ENCODE peak calls at places on chromosomes 11 and 22, in five cellular contexts. M is K562, L is spleen, W is GM23338, Y is prostate gland. B is an unnamed sample.

GRCh38 chr22:45977003-45977395 is at the start of gene WNT7B:
- DNase-seq in M (peak), L (no peak), W (peak), Y (peak), B (no peak)

GRCh38 chr11:75743711-75744563 is 24.6 kb upstream of the DGAT2 start:
- DNase-seq in M (peak), L (no peak), W (no peak), Y (no peak), B (no peak)

GRCh38 chr22:20024225-20025087 is 3.5 kb downstream of the TANGO2 start:
- DNase-seq in M (peak), L (peak), W (no peak), Y (peak), B (no peak)

GRCh38 chr22:19808873-19809478 is 45.7 kb downstream of the GNB1L start:
- DNase-seq in M (no peak), L (peak), W (no peak), Y (no peak), B (peak)

GRCh38 chr11:130737866-130738431 is 178.3 kb downstream of the SNX19 start:
- DNase-seq in M (no peak), L (peak), W (no peak), Y (no peak), B (no peak)

GRCh38 chr11:85685131-85685819 is 720 bp downstream of the CCDC89 start:
- DNase-seq in M (no peak), L (peak), W (no peak), Y (no peak), B (no peak)

GRCh38 chr11:62552931-62553838 is 6.6 kb upstream of the AHNAK start:
- DNase-seq in M (peak), L (peak), W (peak), Y (peak), B (peak)

GRCh38 chr22:24894220-24894975 is 52.1 kb downstream of the LHFPL7 start:
- DNase-seq in M (peak), L (no peak), W (peak), Y (peak), B (peak)

GRCh38 chr22:46007848-46008261 is 30.9 kb upstream of the WNT7B start:
- DNase-seq in M (no peak), L (peak), W (no peak), Y (peak), B (peak)

GRCh38 chr11:85742348-85742747 is 56.4 kb upstream of the CCDC89 start:
- DNase-seq in M (no peak), L (no peak), W (no peak), Y (no peak), B (no peak)

GRCh38 chr22:17493384-17493981 is 69.8 kb upstream of the SLC25A18 start:
- DNase-seq in M (no peak), L (no peak), W (peak), Y (no peak), B (no peak)

GRCh38 chr11:80596291-80596810 is 1155.5 kb upstream of the TENM4 start:
- DNase-seq in M (no peak), L (no peak), W (no peak), Y (no peak), B (no peak)

GRCh38 chr11:46051102-46051501 is 70.2 kb downstream of the PHF21A start:
- DNase-seq in M (no peak), L (no peak), W (no peak), Y (no peak), B (no peak)

GRCh38 chr11:63847363-63847762 is 8.5 kb downstream of the MARK2 start:
- DNase-seq in M (no peak), L (no peak), W (peak), Y (peak), B (peak)

GRCh38 chr22:23243859-23244689 is 63.8 kb downstream of the BCR start:
- DNase-seq in M (no peak), L (no peak), W (no peak), Y (no peak), B (no peak)

GRCh38 chr11:121119444-121119843 is 18.4 kb downstream of the TECTA start:
- DNase-seq in M (no peak), L (no peak), W (no peak), Y (no peak), B (no peak)

GRCh38 chr22:27561301-27561820 is 240.2 kb downstream of the MN1 start:
- DNase-seq in M (no peak), L (no peak), W (no peak), Y (no peak), B (no peak)

GRCh38 chr11:76665921-76666351 is 4.6 kb downstream of the LRRC32 start:
- DNase-seq in M (no peak), L (peak), W (no peak), Y (no peak), B (peak)

GRCh38 chr11:59802639-59803176 is 7.9 kb downstream of the MRPL16 start:
- DNase-seq in M (peak), L (no peak), W (peak), Y (peak), B (no peak)

GRCh38 chr22:21861290-21861848 is 6.1 kb downstream of the MAPK1 start:
- DNase-seq in M (no peak), L (no peak), W (no peak), Y (no peak), B (no peak)

GRCh38 chr11:47004595-47005033 is 68.1 kb downstream of the CSTPP1 start:
- DNase-seq in M (peak), L (no peak), W (no peak), Y (peak), B (peak)

GRCh38 chr11:76655466-76656086 is 15.0 kb downstream of the LRRC32 start:
- DNase-seq in M (no peak), L (no peak), W (no peak), Y (no peak), B (no peak)

GRCh38 chr11:75816561-75817239 is 1.7 kb downstream of the UVRAG start:
- DNase-seq in M (peak), L (no peak), W (no peak), Y (no peak), B (no peak)

GRCh38 chr11:8263769-8264410 is at the start of gene LMO1:
- DNase-seq in M (peak), L (peak), W (peak), Y (peak), B (peak)

GRCh38 chr11:1557168-1557884 is 14.7 kb downstream of the DUSP8 start:
- DNase-seq in M (no peak), L (no peak), W (no peak), Y (no peak), B (no peak)

GRCh38 chr11:69443968-69444364 is 37.5 kb upstream of the LINC01488 start:
- DNase-seq in M (peak), L (peak), W (no peak), Y (no peak), B (no peak)

GRCh38 chr22:36470162-36470993 is 11.1 kb downstream of the TXN2 start:
- DNase-seq in M (peak), L (peak), W (peak), Y (peak), B (peak)

GRCh38 chr11:10780040-10780439 is 28.7 kb downstream of the EIF4G2 start:
- DNase-seq in M (no peak), L (no peak), W (no peak), Y (no peak), B (no peak)

GRCh38 chr11:117188620-117189081 is 10.1 kb downstream of the SIDT2 start:
- DNase-seq in M (no peak), L (peak), W (no peak), Y (no peak), B (no peak)

GRCh38 chr11:111502611-111503010 is 9.6 kb downstream of the BTG4 start:
- DNase-seq in M (no peak), L (no peak), W (no peak), Y (no peak), B (no peak)

GRCh38 chr11:130088909-130089668 is 19.4 kb downstream of the APLP2 start:
- DNase-seq in M (no peak), L (no peak), W (no peak), Y (no peak), B (no peak)

GRCh38 chr11:1628506-1629325 is 859 bp upstream of the KRTAP5-5 start:
- DNase-seq in M (peak), L (peak), W (peak), Y (no peak), B (no peak)

GRCh38 chr11:29957406-29957805 is 59.4 kb downstream of the KCNA4 start:
- DNase-seq in M (no peak), L (no peak), W (peak), Y (no peak), B (no peak)

GRCh38 chr11:81892770-81893635 is 840.7 kb downstream of the FAM181B start:
- DNase-seq in M (no peak), L (peak), W (no peak), Y (no peak), B (no peak)

GRCh38 chr22:30038219-30038618 is 42.0 kb upstream of the HORMAD2 start:
- DNase-seq in M (no peak), L (no peak), W (no peak), Y (no peak), B (no peak)

GRCh38 chr11:17579451-17579850 is 32.4 kb downstream of the OTOG start:
- DNase-seq in M (no peak), L (peak), W (no peak), Y (no peak), B (peak)

GRCh38 chr11:109421981-109422590 is at the start of gene C11orf87:
- DNase-seq in M (no peak), L (peak), W (peak), Y (no peak), B (no peak)
- H3K4me3 ChIP-seq in M (no peak), L (peak), W (peak), Y (no peak), B (peak)

GRCh38 chr22:50640857-50641647 is 13.1 kb upstream of the ARSA start:
- DNase-seq in M (no peak), L (no peak), W (no peak), Y (no peak), B (no peak)

GRCh38 chr22:50641696-50642607 is 14.0 kb upstream of the ARSA start:
- DNase-seq in M (no peak), L (no peak), W (peak), Y (no peak), B (no peak)
- TF ChIP-seq POLR2AphosphoS5 in M (no peak), L (peak), W (no peak), Y (no peak), B (no peak)

DNA sequence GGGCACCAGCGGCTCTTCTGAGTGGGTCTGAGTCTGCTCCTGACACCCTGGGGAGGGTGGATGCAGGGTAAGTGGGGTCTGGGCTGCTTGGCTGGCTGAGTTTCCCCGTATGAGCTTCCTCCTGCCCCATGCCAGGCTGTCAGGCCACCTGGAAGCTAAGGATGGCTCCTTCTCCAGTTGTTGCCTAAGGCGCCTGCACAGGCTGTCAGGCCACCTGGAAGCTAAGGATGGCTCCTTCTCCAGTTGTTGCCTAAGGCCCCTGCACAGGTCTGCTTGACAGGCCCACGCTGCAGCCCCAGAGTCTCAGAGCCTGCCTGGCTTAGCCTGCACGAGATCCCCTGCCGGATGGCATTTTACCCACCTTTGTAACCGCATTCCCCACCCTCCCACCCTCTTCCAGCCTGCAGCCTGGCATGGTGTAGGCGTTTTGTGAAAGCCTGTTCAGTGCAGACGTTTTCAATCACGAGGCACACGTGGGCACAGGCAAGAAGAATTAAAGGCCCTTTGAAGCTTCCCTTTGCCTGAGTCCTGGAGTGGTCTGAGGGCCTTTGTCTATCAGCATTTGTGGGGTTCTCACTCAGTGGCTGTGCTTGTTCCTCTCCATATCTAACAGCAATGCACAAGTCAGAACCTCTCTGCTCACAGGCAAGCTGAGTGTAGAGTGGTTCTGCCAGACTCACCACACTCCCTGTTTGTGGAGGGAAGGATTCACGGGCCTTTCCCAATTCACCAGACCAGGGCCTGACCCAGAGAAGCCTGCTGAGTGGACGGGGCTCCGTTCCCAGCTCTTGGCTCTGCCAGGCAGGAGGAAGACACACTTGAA is 40.2 kb upstream of the B3GAT1 start:
- DNase-seq in M (no peak), L (no peak), W (no peak), Y (no peak), B (no peak)
- H3K4me3 ChIP-seq in M (no peak), L (no peak), W (no peak), Y (no peak), B (no peak)

GRCh38 chr11:44071157-44071556 is 5.1 kb downstream of the ACCS start:
- DNase-seq in M (no peak), L (no peak), W (peak), Y (no peak), B (no peak)

GRCh38 chr11:44067266-44067665 is 1.2 kb downstream of the ACCS start:
- DNase-seq in M (peak), L (no peak), W (no peak), Y (no peak), B (no peak)

GRCh38 chr11:44078794-44079193 is 12.7 kb downstream of the ACCS start:
- DNase-seq in M (no peak), L (no peak), W (no peak), Y (no peak), B (no peak)

GRCh38 chr11:44068180-44068579 is 2.1 kb downstream of the ACCS start:
- DNase-seq in M (no peak), L (no peak), W (no peak), Y (no peak), B (no peak)

GRCh38 chr11:44072757-44073658 is 6.9 kb downstream of the ACCS start:
- DNase-seq in M (no peak), L (no peak), W (no peak), Y (no peak), B (no peak)
- TF ChIP-seq POLR2AphosphoS5 in M (no peak), L (no peak), W (no peak), Y (no peak), B (no peak)

GRCh38 chr11:73660497-73661034 is 14.2 kb downstream of the PLEKHB1 start:
- DNase-seq in M (no peak), L (no peak), W (no peak), Y (no peak), B (no peak)
- H3K4me3 ChIP-seq in M (no peak), L (peak), W (peak), Y (peak), B (peak)

GRCh38 chr11:65476632-65477270 is 22.1 kb upstream of the MALAT1 start:
- DNase-seq in M (no peak), L (no peak), W (no peak), Y (no peak), B (no peak)

GRCh38 chr11:65482306-65482850 is 16.5 kb upstream of the MALAT1 start:
- DNase-seq in M (no peak), L (no peak), W (no peak), Y (no peak), B (no peak)

GRCh38 chr11:65479184-65480145 is 19.4 kb upstream of the MALAT1 start:
- DNase-seq in M (peak), L (no peak), W (peak), Y (peak), B (no peak)

GRCh38 chr11:65477271-65478029 is 21.4 kb upstream of the MALAT1 start:
- DNase-seq in M (peak), L (peak), W (peak), Y (peak), B (peak)

DNA sequence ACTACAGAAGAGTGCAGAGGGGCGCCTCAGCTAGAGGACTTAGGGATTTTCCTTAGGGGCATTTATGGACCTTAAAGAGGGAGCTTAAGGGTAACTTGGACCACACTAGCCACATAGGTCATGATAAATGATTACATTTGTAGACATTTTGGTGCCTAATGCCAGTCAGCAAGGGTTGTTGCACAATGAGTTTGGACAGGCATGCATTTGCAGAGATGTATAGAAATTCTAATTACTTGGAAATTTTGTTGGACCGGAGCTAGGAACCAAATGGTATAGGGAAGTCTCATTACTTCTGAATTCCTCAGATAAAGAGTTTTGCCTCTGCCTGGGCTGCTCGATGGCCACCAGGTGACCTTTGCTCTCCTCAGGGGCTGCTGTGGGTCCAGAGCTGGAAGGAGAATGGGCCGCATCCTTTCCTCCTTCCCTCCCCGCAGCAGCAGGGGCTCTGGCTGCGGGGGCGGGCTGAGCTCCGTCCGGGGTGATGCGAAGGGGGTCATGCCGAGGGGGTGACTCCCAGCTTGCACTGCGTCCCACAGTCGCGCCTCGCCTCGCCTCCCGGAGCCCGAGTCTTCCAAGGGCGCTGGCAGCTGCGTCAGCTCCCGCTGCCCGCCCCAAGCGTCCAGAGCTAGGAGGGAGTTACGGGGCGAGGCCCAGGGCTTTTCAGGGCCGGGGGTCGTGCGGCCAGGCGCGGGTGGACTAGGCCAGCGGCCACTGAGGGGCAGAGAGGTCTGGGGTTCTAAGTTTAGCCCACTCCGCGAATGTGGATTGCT is 20.2 kb upstream of the MALAT1 start:
- DNase-seq in M (peak), L (peak), W (no peak), Y (no peak), B (no peak)
- TF ChIP-seq POLR2AphosphoS5 in M (peak), L (peak), W (no peak), Y (no peak), B (no peak)

DNA sequence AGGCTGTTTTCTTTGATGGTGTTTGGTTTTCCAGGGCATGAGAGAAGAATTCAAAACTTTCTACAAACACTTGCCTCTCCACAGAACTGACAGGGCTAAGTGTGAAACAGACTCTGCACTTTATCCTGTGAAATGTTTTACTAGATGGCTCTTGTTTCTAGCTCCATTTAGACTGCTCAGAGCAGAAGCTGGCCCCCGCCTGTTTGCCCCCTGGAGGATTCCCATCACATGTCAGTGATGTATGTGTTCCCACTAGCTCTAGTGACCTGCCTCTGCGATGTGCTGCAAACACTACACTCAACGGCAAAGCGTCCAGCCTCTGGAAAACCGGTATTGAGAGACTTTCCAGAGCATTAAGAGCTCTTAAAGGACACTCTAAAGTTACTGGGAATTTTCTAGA is 41.4 kb upstream of the PCF11 start:
- DNase-seq in M (peak), L (no peak), W (peak), Y (no peak), B (no peak)
- H3K4me3 ChIP-seq in M (no peak), L (no peak), W (no peak), Y (no peak), B (no peak)

DNA sequence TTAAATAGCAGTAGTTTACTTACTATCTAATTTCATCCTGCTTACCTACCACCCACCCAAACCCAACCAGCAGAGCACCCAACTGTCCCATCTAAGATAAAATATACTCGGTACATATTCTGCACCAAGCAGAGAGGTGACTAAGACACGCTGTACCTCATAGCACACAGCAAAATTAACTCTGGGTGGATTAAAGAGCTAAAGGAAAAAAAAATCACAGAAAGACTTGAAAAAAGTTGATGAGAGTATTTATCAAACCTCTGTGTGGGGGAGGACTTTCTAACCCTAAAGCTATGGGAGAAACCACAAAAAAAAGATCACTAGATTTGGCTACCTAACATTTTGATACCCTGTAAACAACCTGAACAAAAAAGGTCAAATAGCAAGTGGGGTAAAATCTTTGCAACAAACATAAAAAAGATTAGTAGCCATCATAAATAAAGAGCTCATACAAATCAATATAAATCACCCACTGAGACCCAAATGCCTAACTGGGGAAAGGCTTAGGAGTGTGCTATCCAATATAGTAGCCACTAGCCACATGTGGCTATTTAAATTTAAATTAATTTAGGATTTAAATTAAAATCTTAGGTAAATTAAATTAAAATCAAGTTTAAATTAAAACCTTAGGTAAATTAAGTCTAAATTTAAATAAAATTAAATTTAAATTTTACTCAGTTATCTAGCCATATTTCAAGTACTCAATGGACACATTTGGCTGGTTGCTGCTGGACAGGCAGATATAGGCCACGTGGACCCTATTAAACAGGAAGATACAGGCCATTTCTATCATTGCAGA is 25.6 kb upstream of the CD5 start:
- DNase-seq in M (no peak), L (no peak), W (no peak), Y (no peak), B (no peak)
- TF ChIP-seq POLR2AphosphoS5 in M (no peak), L (no peak), W (no peak), Y (no peak), B (no peak)

DNA sequence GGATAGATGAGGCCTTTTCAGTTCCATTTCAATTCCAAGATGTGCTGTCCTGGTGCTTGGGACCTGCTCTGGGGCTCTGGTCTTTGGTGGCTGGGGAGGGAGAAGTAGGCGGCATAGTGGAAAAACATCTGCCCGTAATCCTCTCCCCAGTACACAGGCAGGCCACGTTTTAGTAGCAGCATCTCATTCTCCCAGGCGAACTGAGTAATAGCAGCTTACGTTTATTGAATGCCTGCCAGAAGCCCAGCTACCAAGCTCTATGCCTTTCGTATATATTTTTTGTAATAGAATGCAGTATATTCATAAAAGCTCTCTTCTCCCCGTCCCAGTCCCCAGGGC is 11.4 kb downstream of the ACO2 start:
- DNase-seq in M (no peak), L (no peak), W (no peak), Y (no peak), B (no peak)
- H3K4me3 ChIP-seq in M (no peak), L (no peak), W (no peak), Y (no peak), B (no peak)